ENCODE peak calls at places on chromosome 20, in four cellular contexts. W, J, L and Q are unnamed samples.

GRCh38 chr20:8007490-8007889 is 12.1 kb downstream of the TMX4 start:
- DNase-seq in W (no peak), J (no peak), L (no peak), Q (no peak)

GRCh38 chr20:49281059-49281912 is 3.4 kb upstream of the ZNFX1 start:
- DNase-seq in W (no peak), J (peak), L (no peak), Q (no peak)

GRCh38 chr20:661474-662288 is 8.7 kb upstream of the SRXN1 start:
- DNase-seq in W (no peak), J (no peak), L (no peak), Q (no peak)

GRCh38 chr20:63553933-63554290 is at the start of gene FNDC11:
- DNase-seq in W (peak), J (no peak), L (peak), Q (no peak)

GRCh38 chr20:43550456-43550855 is 8.4 kb upstream of the SGK2 start:
- DNase-seq in W (no peak), J (no peak), L (no peak), Q (no peak)

GRCh38 chr20:32327087-32327681 is 30.9 kb upstream of the ASXL1 start:
- DNase-seq in W (no peak), J (peak), L (no peak), Q (no peak)

GRCh38 chr20:16520154-16520553 is 53.1 kb downstream of the KIF16B start:
- DNase-seq in W (no peak), J (no peak), L (no peak), Q (no peak)

GRCh38 chr20:24691901-24692351 is 222.5 kb downstream of the SYNDIG1 start:
- DNase-seq in W (no peak), J (no peak), L (no peak), Q (no peak)

GRCh38 chr20:37314099-37314498 is 24.6 kb downstream of the MANBAL start:
- DNase-seq in W (no peak), J (no peak), L (no peak), Q (no peak)

GRCh38 chr20:31560900-31561598 is 44.0 kb upstream of the ID1 start:
- DNase-seq in W (no peak), J (peak), L (no peak), Q (no peak)

GRCh38 chr20:8523684-8524083 is 391.6 kb downstream of the PLCB1 start:
- DNase-seq in W (no peak), J (peak), L (no peak), Q (no peak)

GRCh38 chr20:16574656-16575355 is 1.6 kb upstream of the KIF16B start:
- DNase-seq in W (peak), J (peak), L (peak), Q (no peak)

GRCh38 chr20:4025679-4026078 is 10.3 kb upstream of the RNF24 start:
- DNase-seq in W (no peak), J (peak), L (no peak), Q (no peak)

GRCh38 chr20:38870733-38871559 is 55.3 kb upstream of the FAM83D start:
- DNase-seq in W (no peak), J (no peak), L (peak), Q (no peak)

GRCh38 chr20:51311636-51312479 is 230.7 kb downstream of the NFATC2 start:
- DNase-seq in W (no peak), J (no peak), L (no peak), Q (no peak)

GRCh38 chr20:62536731-62537401 is 61.1 kb upstream of the GATA5 start:
- DNase-seq in W (no peak), J (no peak), L (no peak), Q (no peak)

GRCh38 chr20:64077876-64078551 is 1.3 kb downstream of the RGS19 start:
- DNase-seq in W (peak), J (no peak), L (peak), Q (no peak)

GRCh38 chr20:46458891-46459750 is 52.7 kb upstream of the ELMO2 start:
- DNase-seq in W (no peak), J (no peak), L (peak), Q (no peak)

GRCh38 chr20:56875052-56875663 is 246.1 kb downstream of the TFAP2C start:
- DNase-seq in W (no peak), J (peak), L (no peak), Q (no peak)

GRCh38 chr20:62929051-62929538 is 2.8 kb upstream of the DIDO1 start:
- DNase-seq in W (no peak), J (peak), L (peak), Q (no peak)

GRCh38 chr20:20019123-20019522 is 2.0 kb downstream of the NAA20 start:
- DNase-seq in W (no peak), J (no peak), L (no peak), Q (no peak)

GRCh38 chr20:59598625-59599310 is 5.6 kb upstream of the PHACTR3 start:
- DNase-seq in W (no peak), J (no peak), L (peak), Q (peak)

GRCh38 chr20:19552144-19552895 is 205.7 kb upstream of the RIN2 start:
- DNase-seq in W (no peak), J (peak), L (no peak), Q (no peak)

GRCh38 chr20:44582321-44583025 is at the start of gene PKIG:
- DNase-seq in W (no peak), J (peak), L (no peak), Q (no peak)

GRCh38 chr20:40019510-40019909 is 669.5 kb downstream of the MAFB start:
- DNase-seq in W (no peak), J (no peak), L (no peak), Q (no peak)

GRCh38 chr20:49471397-49471796 is 11.1 kb downstream of the KCNB1 start:
- DNase-seq in W (no peak), J (no peak), L (no peak), Q (no peak)

GRCh38 chr20:19981091-19981490 is 36.1 kb upstream of the NAA20 start:
- DNase-seq in W (no peak), J (no peak), L (no peak), Q (no peak)

GRCh38 chr20:51586005-51586440 is 43.5 kb upstream of the NFATC2 start:
- DNase-seq in W (no peak), J (peak), L (no peak), Q (peak)

GRCh38 chr20:63935447-63935846 is 20.8 kb downstream of the UCKL1 start:
- DNase-seq in W (no peak), J (no peak), L (no peak), Q (no peak)

GRCh38 chr20:36104856-36105255 is 49.7 kb upstream of the EPB41L1 start:
- DNase-seq in W (no peak), J (no peak), L (no peak), Q (no peak)

GRCh38 chr20:4957939-4958362 is 43.4 kb downstream of the SLC23A2 start:
- DNase-seq in W (no peak), J (no peak), L (no peak), Q (no peak)

GRCh38 chr20:55375920-55376319 is 629.4 kb downstream of the CBLN4 start:
- DNase-seq in W (no peak), J (no peak), L (no peak), Q (no peak)

GRCh38 chr20:24914388-24915241 is 34.5 kb upstream of the CST7 start:
- DNase-seq in W (no peak), J (no peak), L (no peak), Q (no peak)

GRCh38 chr20:37527638-37528441 is at the start of gene BLCAP:
- DNase-seq in W (peak), J (peak), L (peak), Q (peak)

GRCh38 chr20:53834044-53834442 is 236.4 kb downstream of the BCAS1 start:
- DNase-seq in W (peak), J (no peak), L (no peak), Q (no peak)